ENCODE peak calls at places on chromosomes 12 and 14, in eight cellular contexts. One of them, this sample, is unnamed.

GRCh38 chr12:4506870-4507269 is 31.8 kb upstream of the RAD51AP1 start:
- DNase-seq in amygdala: no peak
- DNase-seq in NCI-H510A treated with DMSO at 0.1 percent for 48 hours: no peak
- DNase-seq in neural crest cell: no peak
- DNase-seq in stimulated activated CD8-positive, alpha-beta memory T cell treated with anti-CD3 and anti-CD28 coated beads, Interleukin-4, amount 100 ng/mL, for 1 hour: no peak
- DNase-seq in adipocyte: peak; percentile 39
- DNase-seq in SK-MEL-5: no peak
- DNase-seq in amniotic epithelial cell: peak; percentile 83
- DNase-seq in this sample: peak; percentile 4

GRCh38 chr12:57842342-57843294 is 3.9 kb downstream of the CTDSP2 start:
- DNase-seq in adipocyte: peak; percentile 43
- DNase-seq in neural crest cell: no peak
- DNase-seq in amygdala: no peak
- DNase-seq in stimulated activated CD8-positive, alpha-beta memory T cell treated with anti-CD3 and anti-CD28 coated beads, Interleukin-4, amount 100 ng/mL, for 1 hour: no peak
- DNase-seq in amniotic epithelial cell: peak; percentile 38
- DNase-seq in SK-MEL-5: no peak
- DNase-seq in NCI-H510A treated with DMSO at 0.1 percent for 48 hours: peak; percentile 56
- DNase-seq in this sample: no peak

GRCh38 chr14:31243860-31244259 is 36.3 kb upstream of the HECTD1 start:
- DNase-seq in amygdala: no peak
- DNase-seq in neural crest cell: no peak
- DNase-seq in NCI-H510A treated with DMSO at 0.1 percent for 48 hours: no peak
- DNase-seq in SK-MEL-5: no peak
- DNase-seq in stimulated activated CD8-positive, alpha-beta memory T cell treated with anti-CD3 and anti-CD28 coated beads, Interleukin-4, amount 100 ng/mL, for 1 hour: no peak
- DNase-seq in amniotic epithelial cell: no peak
- DNase-seq in adipocyte: no peak
- DNase-seq in this sample: no peak

GRCh38 chr12:133130808-133131128 is 341 bp downstream of the ZNF10 start:
- DNase-seq in SK-MEL-5: no peak
- DNase-seq in amygdala: no peak
- DNase-seq in adipocyte: peak; percentile 56
- DNase-seq in NCI-H510A treated with DMSO at 0.1 percent for 48 hours: no peak
- DNase-seq in neural crest cell: no peak
- DNase-seq in stimulated activated CD8-positive, alpha-beta memory T cell treated with anti-CD3 and anti-CD28 coated beads, Interleukin-4, amount 100 ng/mL, for 1 hour: no peak
- DNase-seq in amniotic epithelial cell: no peak
- DNase-seq in this sample: no peak

GRCh38 chr14:24343795-24344660 is 4.2 kb upstream of the RIPK3 start:
- DNase-seq in stimulated activated CD8-positive, alpha-beta memory T cell treated with anti-CD3 and anti-CD28 coated beads, Interleukin-4, amount 100 ng/mL, for 1 hour: no peak
- DNase-seq in amniotic epithelial cell: peak; percentile 23
- DNase-seq in neural crest cell: no peak
- DNase-seq in adipocyte: no peak
- DNase-seq in amygdala: no peak
- DNase-seq in SK-MEL-5: no peak
- DNase-seq in NCI-H510A treated with DMSO at 0.1 percent for 48 hours: no peak
- DNase-seq in this sample: peak; percentile 1

GRCh38 chr14:90642239-90642717 is 174.0 kb downstream of the TTC7B start:
- DNase-seq in stimulated activated CD8-positive, alpha-beta memory T cell treated with anti-CD3 and anti-CD28 coated beads, Interleukin-4, amount 100 ng/mL, for 1 hour: no peak
- DNase-seq in NCI-H510A treated with DMSO at 0.1 percent for 48 hours: no peak
- DNase-seq in amygdala: no peak
- DNase-seq in amniotic epithelial cell: peak; percentile 51
- DNase-seq in adipocyte: peak; percentile 55
- DNase-seq in neural crest cell: peak; percentile 27
- DNase-seq in SK-MEL-5: peak; percentile 35
- DNase-seq in this sample: no peak

GRCh38 chr12:54749191-54749818 is 101.1 kb upstream of the DCD start:
- DNase-seq in stimulated activated CD8-positive, alpha-beta memory T cell treated with anti-CD3 and anti-CD28 coated beads, Interleukin-4, amount 100 ng/mL, for 1 hour: no peak
- DNase-seq in adipocyte: peak; percentile 78
- DNase-seq in SK-MEL-5: peak; percentile 67
- DNase-seq in amniotic epithelial cell: peak; percentile 36
- DNase-seq in amygdala: no peak
- DNase-seq in neural crest cell: peak; percentile 21
- DNase-seq in NCI-H510A treated with DMSO at 0.1 percent for 48 hours: peak; percentile 83
- DNase-seq in this sample: peak; percentile 70

GRCh38 chr12:46187023-46187422 is 81.8 kb downstream of the SLC38A1 start:
- DNase-seq in SK-MEL-5: peak; percentile 6
- DNase-seq in stimulated activated CD8-positive, alpha-beta memory T cell treated with anti-CD3 and anti-CD28 coated beads, Interleukin-4, amount 100 ng/mL, for 1 hour: no peak
- DNase-seq in adipocyte: peak; percentile 74
- DNase-seq in neural crest cell: no peak
- DNase-seq in amygdala: no peak
- DNase-seq in amniotic epithelial cell: peak; percentile 92
- DNase-seq in NCI-H510A treated with DMSO at 0.1 percent for 48 hours: no peak
- DNase-seq in this sample: peak; percentile 35

GRCh38 chr14:103656758-103657133 is 27.7 kb downstream of the KLC1 start:
- DNase-seq in stimulated activated CD8-positive, alpha-beta memory T cell treated with anti-CD3 and anti-CD28 coated beads, Interleukin-4, amount 100 ng/mL, for 1 hour: no peak
- DNase-seq in adipocyte: no peak
- DNase-seq in amniotic epithelial cell: no peak
- DNase-seq in amygdala: no peak
- DNase-seq in NCI-H510A treated with DMSO at 0.1 percent for 48 hours: no peak
- DNase-seq in SK-MEL-5: no peak
- DNase-seq in neural crest cell: no peak
- DNase-seq in this sample: no peak

GRCh38 chr12:5273709-5274108 is 158.2 kb upstream of the NTF3 start:
- DNase-seq in SK-MEL-5: no peak
- DNase-seq in stimulated activated CD8-positive, alpha-beta memory T cell treated with anti-CD3 and anti-CD28 coated beads, Interleukin-4, amount 100 ng/mL, for 1 hour: no peak
- DNase-seq in amniotic epithelial cell: no peak
- DNase-seq in amygdala: no peak
- DNase-seq in NCI-H510A treated with DMSO at 0.1 percent for 48 hours: peak; percentile 69
- DNase-seq in adipocyte: no peak
- DNase-seq in neural crest cell: no peak
- DNase-seq in this sample: no peak

GRCh38 chr12:32605326-32606095 is 73.6 kb upstream of the DNM1L start:
- DNase-seq in SK-MEL-5: no peak
- DNase-seq in neural crest cell: no peak
- DNase-seq in NCI-H510A treated with DMSO at 0.1 percent for 48 hours: peak; percentile 62
- DNase-seq in amygdala: no peak
- DNase-seq in stimulated activated CD8-positive, alpha-beta memory T cell treated with anti-CD3 and anti-CD28 coated beads, Interleukin-4, amount 100 ng/mL, for 1 hour: no peak
- DNase-seq in amniotic epithelial cell: no peak
- DNase-seq in adipocyte: no peak
- DNase-seq in this sample: no peak

GRCh38 chr12:6700646-6701051 is at the start of gene PIANP:
- DNase-seq in stimulated activated CD8-positive, alpha-beta memory T cell treated with anti-CD3 and anti-CD28 coated beads, Interleukin-4, amount 100 ng/mL, for 1 hour: peak; percentile 10
- DNase-seq in amniotic epithelial cell: no peak
- DNase-seq in SK-MEL-5: no peak
- DNase-seq in amygdala: no peak
- DNase-seq in neural crest cell: peak; percentile 44
- DNase-seq in NCI-H510A treated with DMSO at 0.1 percent for 48 hours: no peak
- DNase-seq in adipocyte: peak; percentile 88
- DNase-seq in this sample: peak; percentile 73

GRCh38 chr14:105315941-105316562 is 1.5 kb downstream of the PACS2 start:
- DNase-seq in adipocyte: peak; percentile 7
- DNase-seq in NCI-H510A treated with DMSO at 0.1 percent for 48 hours: no peak
- DNase-seq in neural crest cell: no peak
- DNase-seq in amygdala: no peak
- DNase-seq in amniotic epithelial cell: no peak
- DNase-seq in stimulated activated CD8-positive, alpha-beta memory T cell treated with anti-CD3 and anti-CD28 coated beads, Interleukin-4, amount 100 ng/mL, for 1 hour: no peak
- DNase-seq in SK-MEL-5: no peak
- DNase-seq in this sample: no peak

GRCh38 chr14:94970937-94971730 is 186.2 kb downstream of the DICER1 start:
- DNase-seq in SK-MEL-5: no peak
- DNase-seq in amniotic epithelial cell: no peak
- DNase-seq in stimulated activated CD8-positive, alpha-beta memory T cell treated with anti-CD3 and anti-CD28 coated beads, Interleukin-4, amount 100 ng/mL, for 1 hour: no peak
- DNase-seq in adipocyte: peak; percentile 12
- DNase-seq in neural crest cell: no peak
- DNase-seq in NCI-H510A treated with DMSO at 0.1 percent for 48 hours: no peak
- DNase-seq in amygdala: no peak
- DNase-seq in this sample: no peak

GRCh38 chr12:70711831-70712230 is 74.6 kb upstream of the PTPRB start:
- DNase-seq in amygdala: no peak
- DNase-seq in amniotic epithelial cell: no peak
- DNase-seq in stimulated activated CD8-positive, alpha-beta memory T cell treated with anti-CD3 and anti-CD28 coated beads, Interleukin-4, amount 100 ng/mL, for 1 hour: no peak
- DNase-seq in NCI-H510A treated with DMSO at 0.1 percent for 48 hours: no peak
- DNase-seq in adipocyte: no peak
- DNase-seq in SK-MEL-5: no peak
- DNase-seq in neural crest cell: no peak
- DNase-seq in this sample: no peak

GRCh38 chr12:109822951-109823411 is 10.2 kb downstream of the TRPV4 start:
- DNase-seq in NCI-H510A treated with DMSO at 0.1 percent for 48 hours: no peak
- DNase-seq in SK-MEL-5: no peak
- DNase-seq in amniotic epithelial cell: no peak
- DNase-seq in adipocyte: no peak
- DNase-seq in amygdala: no peak
- DNase-seq in neural crest cell: no peak
- DNase-seq in stimulated activated CD8-positive, alpha-beta memory T cell treated with anti-CD3 and anti-CD28 coated beads, Interleukin-4, amount 100 ng/mL, for 1 hour: no peak
- DNase-seq in this sample: no peak

GRCh38 chr12:87054225-87054624 is 798.0 kb upstream of the MGAT4C start:
- DNase-seq in amygdala: no peak
- DNase-seq in NCI-H510A treated with DMSO at 0.1 percent for 48 hours: no peak
- DNase-seq in amniotic epithelial cell: peak; percentile 8
- DNase-seq in adipocyte: peak; percentile 35
- DNase-seq in stimulated activated CD8-positive, alpha-beta memory T cell treated with anti-CD3 and anti-CD28 coated beads, Interleukin-4, amount 100 ng/mL, for 1 hour: no peak
- DNase-seq in SK-MEL-5: no peak
- DNase-seq in neural crest cell: no peak
- DNase-seq in this sample: no peak

GRCh38 chr14:92481811-92482559 is 31.6 kb upstream of the RIN3 start:
- DNase-seq in amygdala: no peak
- DNase-seq in stimulated activated CD8-positive, alpha-beta memory T cell treated with anti-CD3 and anti-CD28 coated beads, Interleukin-4, amount 100 ng/mL, for 1 hour: no peak
- DNase-seq in NCI-H510A treated with DMSO at 0.1 percent for 48 hours: no peak
- DNase-seq in neural crest cell: no peak
- DNase-seq in SK-MEL-5: no peak
- DNase-seq in adipocyte: no peak
- DNase-seq in amniotic epithelial cell: no peak
- DNase-seq in this sample: no peak

GRCh38 chr14:21044106-21044618 is 2.0 kb downstream of the RNASE7 start:
- DNase-seq in amygdala: no peak
- DNase-seq in stimulated activated CD8-positive, alpha-beta memory T cell treated with anti-CD3 and anti-CD28 coated beads, Interleukin-4, amount 100 ng/mL, for 1 hour: no peak
- DNase-seq in adipocyte: no peak
- DNase-seq in amniotic epithelial cell: no peak
- DNase-seq in SK-MEL-5: no peak
- DNase-seq in neural crest cell: no peak
- DNase-seq in NCI-H510A treated with DMSO at 0.1 percent for 48 hours: no peak
- DNase-seq in this sample: no peak

GRCh38 chr12:84161296-84161695 is 751.3 kb downstream of the SLC6A15 start:
- DNase-seq in neural crest cell: no peak
- DNase-seq in stimulated activated CD8-positive, alpha-beta memory T cell treated with anti-CD3 and anti-CD28 coated beads, Interleukin-4, amount 100 ng/mL, for 1 hour: no peak
- DNase-seq in adipocyte: peak; percentile 89
- DNase-seq in NCI-H510A treated with DMSO at 0.1 percent for 48 hours: no peak
- DNase-seq in amniotic epithelial cell: no peak
- DNase-seq in amygdala: no peak
- DNase-seq in SK-MEL-5: no peak
- DNase-seq in this sample: no peak

GRCh38 chr14:88919502-88919901 is 95.1 kb downstream of the TTC8 start:
- DNase-seq in amniotic epithelial cell: no peak
- DNase-seq in neural crest cell: no peak
- DNase-seq in NCI-H510A treated with DMSO at 0.1 percent for 48 hours: no peak
- DNase-seq in SK-MEL-5: no peak
- DNase-seq in adipocyte: no peak
- DNase-seq in amygdala: no peak
- DNase-seq in stimulated activated CD8-positive, alpha-beta memory T cell treated with anti-CD3 and anti-CD28 coated beads, Interleukin-4, amount 100 ng/mL, for 1 hour: no peak
- DNase-seq in this sample: no peak

GRCh38 chr14:25431211-25432076 is 381.5 kb upstream of the STXBP6 start:
- DNase-seq in stimulated activated CD8-positive, alpha-beta memory T cell treated with anti-CD3 and anti-CD28 coated beads, Interleukin-4, amount 100 ng/mL, for 1 hour: no peak
- DNase-seq in amniotic epithelial cell: peak; percentile 0
- DNase-seq in amygdala: no peak
- DNase-seq in NCI-H510A treated with DMSO at 0.1 percent for 48 hours: no peak
- DNase-seq in adipocyte: no peak
- DNase-seq in neural crest cell: peak; percentile 23
- DNase-seq in SK-MEL-5: peak; percentile 76
- DNase-seq in this sample: no peak

GRCh38 chr14:76080009-76080408 is 71.7 kb upstream of the GPATCH2L start:
- DNase-seq in amniotic epithelial cell: no peak
- DNase-seq in amygdala: no peak
- DNase-seq in NCI-H510A treated with DMSO at 0.1 percent for 48 hours: no peak
- DNase-seq in neural crest cell: no peak
- DNase-seq in stimulated activated CD8-positive, alpha-beta memory T cell treated with anti-CD3 and anti-CD28 coated beads, Interleukin-4, amount 100 ng/mL, for 1 hour: no peak
- DNase-seq in SK-MEL-5: no peak
- DNase-seq in adipocyte: no peak
- DNase-seq in this sample: no peak

GRCh38 chr12:6963016-6963731 is 7.3 kb downstream of the PHB2 start:
- DNase-seq in neural crest cell: no peak
- DNase-seq in stimulated activated CD8-positive, alpha-beta memory T cell treated with anti-CD3 and anti-CD28 coated beads, Interleukin-4, amount 100 ng/mL, for 1 hour: no peak
- DNase-seq in amniotic epithelial cell: no peak
- DNase-seq in SK-MEL-5: no peak
- DNase-seq in amygdala: no peak
- DNase-seq in adipocyte: no peak
- DNase-seq in NCI-H510A treated with DMSO at 0.1 percent for 48 hours: peak; percentile 67
- DNase-seq in this sample: no peak

GRCh38 chr12:128652136-128652751 is 171.5 kb downstream of the SLC15A4 start:
- DNase-seq in amygdala: no peak
- DNase-seq in stimulated activated CD8-positive, alpha-beta memory T cell treated with anti-CD3 and anti-CD28 coated beads, Interleukin-4, amount 100 ng/mL, for 1 hour: no peak
- DNase-seq in NCI-H510A treated with DMSO at 0.1 percent for 48 hours: no peak
- DNase-seq in SK-MEL-5: no peak
- DNase-seq in adipocyte: no peak
- DNase-seq in neural crest cell: no peak
- DNase-seq in amniotic epithelial cell: no peak
- DNase-seq in this sample: no peak

GRCh38 chr12:21615441-21615840 is 10.8 kb upstream of the GYS2 start:
- DNase-seq in stimulated activated CD8-positive, alpha-beta memory T cell treated with anti-CD3 and anti-CD28 coated beads, Interleukin-4, amount 100 ng/mL, for 1 hour: peak; percentile 7
- DNase-seq in NCI-H510A treated with DMSO at 0.1 percent for 48 hours: no peak
- DNase-seq in neural crest cell: no peak
- DNase-seq in SK-MEL-5: no peak
- DNase-seq in amniotic epithelial cell: no peak
- DNase-seq in adipocyte: no peak
- DNase-seq in amygdala: no peak
- DNase-seq in this sample: no peak

GRCh38 chr12:124480469-124481256 is 86.7 kb downstream of the NCOR2 start:
- DNase-seq in NCI-H510A treated with DMSO at 0.1 percent for 48 hours: no peak
- DNase-seq in neural crest cell: no peak
- DNase-seq in adipocyte: peak; percentile 70
- DNase-seq in amygdala: no peak
- DNase-seq in stimulated activated CD8-positive, alpha-beta memory T cell treated with anti-CD3 and anti-CD28 coated beads, Interleukin-4, amount 100 ng/mL, for 1 hour: no peak
- DNase-seq in amniotic epithelial cell: peak; percentile 88
- DNase-seq in SK-MEL-5: peak; percentile 26
- DNase-seq in this sample: no peak

GRCh38 chr12:80937391-80938238 is at the start of gene LIN7A:
- DNase-seq in amniotic epithelial cell: peak; percentile 19
- DNase-seq in SK-MEL-5: no peak
- DNase-seq in neural crest cell: peak; percentile 41
- DNase-seq in amygdala: peak; percentile 23
- DNase-seq in stimulated activated CD8-positive, alpha-beta memory T cell treated with anti-CD3 and anti-CD28 coated beads, Interleukin-4, amount 100 ng/mL, for 1 hour: no peak
- DNase-seq in adipocyte: peak; percentile 71
- DNase-seq in NCI-H510A treated with DMSO at 0.1 percent for 48 hours: peak; percentile 70
- DNase-seq in this sample: peak; percentile 46

GRCh38 chr12:117031843-117032592 is 67.2 kb downstream of the TESC start:
- DNase-seq in neural crest cell: no peak
- DNase-seq in NCI-H510A treated with DMSO at 0.1 percent for 48 hours: no peak
- DNase-seq in stimulated activated CD8-positive, alpha-beta memory T cell treated with anti-CD3 and anti-CD28 coated beads, Interleukin-4, amount 100 ng/mL, for 1 hour: no peak
- DNase-seq in amygdala: no peak
- DNase-seq in SK-MEL-5: no peak
- DNase-seq in amniotic epithelial cell: no peak
- DNase-seq in adipocyte: no peak
- DNase-seq in this sample: no peak

GRCh38 chr14:68970096-68970612 is 8.9 kb downstream of the ACTN1 start:
- DNase-seq in NCI-H510A treated with DMSO at 0.1 percent for 48 hours: no peak
- DNase-seq in stimulated activated CD8-positive, alpha-beta memory T cell treated with anti-CD3 and anti-CD28 coated beads, Interleukin-4, amount 100 ng/mL, for 1 hour: no peak
- DNase-seq in amygdala: no peak
- DNase-seq in adipocyte: no peak
- DNase-seq in SK-MEL-5: no peak
- DNase-seq in neural crest cell: no peak
- DNase-seq in amniotic epithelial cell: no peak
- DNase-seq in this sample: no peak

GRCh38 chr12:78863482-78864427 is 819 bp upstream of the SYT1 start:
- DNase-seq in adipocyte: peak; percentile 72
- DNase-seq in stimulated activated CD8-positive, alpha-beta memory T cell treated with anti-CD3 and anti-CD28 coated beads, Interleukin-4, amount 100 ng/mL, for 1 hour: no peak
- DNase-seq in amniotic epithelial cell: peak; percentile 41
- DNase-seq in neural crest cell: peak; percentile 24
- DNase-seq in NCI-H510A treated with DMSO at 0.1 percent for 48 hours: peak; percentile 95
- DNase-seq in amygdala: peak; percentile 7
- DNase-seq in SK-MEL-5: no peak
- DNase-seq in this sample: peak; percentile 24